ENCODE peak calls at places on chromosomes 16 and 17, in five cellular contexts. One of them, this sample, is unnamed.

GRCh38 chr17:8124350-8125195 is 667 bp upstream of the HES7 start:
- DNase-seq in naive thymus-derived CD4-positive, alpha-beta T cell: no peak
- DNase-seq in occipital lobe: no peak
- DNase-seq in Peyer's patch: no peak
- DNase-seq in A673: peak
- DNase-seq in this sample: no peak

GRCh38 chr17:69764137-69764536 is 310.9 kb upstream of the KCNJ16 start:
- DNase-seq in naive thymus-derived CD4-positive, alpha-beta T cell: no peak
- DNase-seq in occipital lobe: no peak
- DNase-seq in Peyer's patch: no peak
- DNase-seq in A673: no peak
- DNase-seq in this sample: no peak

GRCh38 chr17:83037084-83037950 is 42.1 kb upstream of the METRNL start:
- DNase-seq in naive thymus-derived CD4-positive, alpha-beta T cell: no peak
- DNase-seq in occipital lobe: no peak
- DNase-seq in Peyer's patch: no peak
- DNase-seq in A673: no peak
- DNase-seq in this sample: no peak

GRCh38 chr17:50272711-50273653 is 1.3 kb upstream of the TMEM92 start:
- DNase-seq in naive thymus-derived CD4-positive, alpha-beta T cell: peak
- DNase-seq in occipital lobe: no peak
- DNase-seq in Peyer's patch: peak
- DNase-seq in A673: peak
- DNase-seq in this sample: peak

GRCh38 chr17:32536736-32537646 is 50.2 kb downstream of the CDK5R1 start:
- DNase-seq in naive thymus-derived CD4-positive, alpha-beta T cell: no peak
- DNase-seq in occipital lobe: no peak
- DNase-seq in Peyer's patch: no peak
- DNase-seq in A673: no peak
- DNase-seq in this sample: no peak

GRCh38 chr17:79911430-79912399 is 72.5 kb upstream of the CBX4 start:
- DNase-seq in naive thymus-derived CD4-positive, alpha-beta T cell: no peak
- DNase-seq in occipital lobe: no peak
- DNase-seq in Peyer's patch: no peak
- DNase-seq in A673: no peak
- DNase-seq in this sample: no peak

GRCh38 chr17:77480509-77481215 is 339.9 kb downstream of the SEC14L1 start:
- DNase-seq in naive thymus-derived CD4-positive, alpha-beta T cell: no peak
- DNase-seq in occipital lobe: no peak
- DNase-seq in Peyer's patch: no peak
- DNase-seq in A673: no peak
- DNase-seq in this sample: no peak

GRCh38 chr17:57377094-57377493 is 120.8 kb downstream of the MSI2 start:
- DNase-seq in naive thymus-derived CD4-positive, alpha-beta T cell: no peak
- DNase-seq in occipital lobe: no peak
- DNase-seq in Peyer's patch: no peak
- DNase-seq in A673: no peak
- DNase-seq in this sample: no peak

GRCh38 chr16:89383095-89384003 is 107.0 kb downstream of the ANKRD11 start:
- DNase-seq in naive thymus-derived CD4-positive, alpha-beta T cell: no peak
- DNase-seq in occipital lobe: no peak
- DNase-seq in Peyer's patch: no peak
- DNase-seq in A673: no peak
- DNase-seq in this sample: peak